ENCODE peak calls at places on chromosomes 11 and 22, in six cellular contexts. W is iPS-NIHi11, P is lower leg skin, E is T-helper 2 cell, H is SW480, R is astrocyte of the spinal cord. Q is an unnamed sample.

GRCh38 chr11:68545796-68546195 is 85.2 kb downstream of the PPP6R3 start:
- DNase-seq in W (no peak), P (no peak), E (no peak), H (no peak), R (no peak), Q (no peak)

GRCh38 chr11:2802389-2803185 is 83.0 kb downstream of the CDKN1C start:
- DNase-seq in W (no peak), P (no peak), E (no peak), H (no peak), R (no peak), Q (no peak)

GRCh38 chr22:38832005-38832978 is 11.5 kb downstream of the NPTXR start:
- DNase-seq in W (no peak), P (no peak), E (no peak), H (no peak), R (no peak), Q (no peak)

GRCh38 chr22:46256358-46256958 is 6.4 kb upstream of the CDPF1 start:
- DNase-seq in W (no peak), P (no peak), E (no peak), H (no peak), R (no peak), Q (no peak)

GRCh38 chr11:45881708-45882368 is 3.6 kb upstream of the MAPK8IP1 start:
- DNase-seq in W (no peak), P (no peak), E (no peak), H (no peak), R (no peak), Q (peak; percentile 18)

GRCh38 chr11:126628790-126629621 is 273.5 kb downstream of the ST3GAL4 start:
- DNase-seq in W (no peak), P (no peak), E (no peak), H (no peak), R (no peak), Q (no peak)

GRCh38 chr22:19396561-19396933 is 35.0 kb downstream of the HIRA start:
- DNase-seq in W (no peak), P (no peak), E (no peak), H (no peak), R (no peak), Q (no peak)

GRCh38 chr11:57310091-57310490 is 14.7 kb downstream of the TNKS1BP1 start:
- DNase-seq in W (no peak), P (no peak), E (no peak), H (no peak), R (no peak), Q (no peak)

GRCh38 chr11:133269272-133269671 is 263.0 kb downstream of the OPCML start:
- DNase-seq in W (no peak), P (no peak), E (no peak), H (no peak), R (no peak), Q (no peak)

GRCh38 chr11:89293966-89294679 is 116.4 kb downstream of the TYR start:
- DNase-seq in W (peak; percentile 44), P (no peak), E (no peak), H (no peak), R (peak; percentile 45), Q (no peak)

GRCh38 chr11:131579932-131580387 is 209.5 kb downstream of the NTM start:
- DNase-seq in W (peak; percentile 63), P (no peak), E (no peak), H (peak; percentile 79), R (peak; percentile 56), Q (no peak)

GRCh38 chr11:73999581-74000306 is 9.1 kb downstream of the UCP3 start:
- DNase-seq in W (no peak), P (no peak), E (no peak), H (no peak), R (no peak), Q (peak; percentile 8)

GRCh38 chr11:64885367-64886286 is 7.2 kb upstream of the EHD1 start:
- DNase-seq in W (no peak), P (no peak), E (no peak), H (no peak), R (peak; percentile 58), Q (peak; percentile 38)

GRCh38 chr22:44373234-44373633 is 60.5 kb upstream of the SHISAL1 start:
- DNase-seq in W (no peak), P (no peak), E (no peak), H (no peak), R (no peak), Q (no peak)

GRCh38 chr11:111807098-111807497 is 40.9 kb upstream of the PPP2R1B start:
- DNase-seq in W (no peak), P (no peak), E (no peak), H (no peak), R (no peak), Q (no peak)

GRCh38 chr11:43508511-43508918 is 149.8 kb downstream of the TTC17 start:
- DNase-seq in W (no peak), P (no peak), E (no peak), H (peak; percentile 13), R (peak; percentile 40), Q (no peak)

GRCh38 chr11:81359476-81359875 is 1374.2 kb downstream of the FAM181B start:
- DNase-seq in W (no peak), P (no peak), E (no peak), H (no peak), R (no peak), Q (no peak)

Q was measured in kidney glomerular epithelial cell.